ENCODE peak calls at places on chromosomes 4 and X, in five cellular contexts. Y is A549, G is H1, C is HepG2, L is K562. H is an unnamed sample.

GRCh38 chrX:151796576-151796975 is 62.0 kb downstream of the CNGA2 start:
- DNase-seq in Y (no peak), C (no peak), L (no peak), G (no peak), H (no peak)

GRCh38 chrX:145178268-145178667 is 69.0 kb upstream of the SPANXN1 start:
- DNase-seq in Y (peak), C (no peak), G (no peak), L (peak), H (no peak)

GRCh38 chr4:67282749-67283148 is 262.6 kb downstream of the CENPC start:
- DNase-seq in L (no peak), C (no peak), Y (no peak), G (no peak), H (no peak)

GRCh38 chrX:20267924-20268701 is 1.4 kb upstream of the RPS6KA3 start:
- DNase-seq in Y (no peak), G (peak), C (no peak), L (peak), H (no peak)

GRCh38 chr4:43048570-43048969 is 156.1 kb downstream of the GRXCR1 start:
- DNase-seq in Y (no peak), L (no peak), G (no peak), C (no peak), H (no peak)

GRCh38 chr4:41949531-41949930 is 14.3 kb downstream of the TMEM33 start:
- DNase-seq in Y (no peak), L (no peak), G (no peak), C (no peak), H (no peak)

GRCh38 chrX:45889471-45889870 is 655.8 kb downstream of the ZNF674 start:
- DNase-seq in C (peak), G (no peak), Y (no peak), L (no peak), H (peak)

GRCh38 chrX:68443155-68443868 is 10.0 kb upstream of the OPHN1 start:
- DNase-seq in G (no peak), Y (no peak), L (no peak), C (peak), H (peak)

GRCh38 chrX:20026278-20026677 is 35.4 kb upstream of the BCLAF3 start:
- DNase-seq in Y (no peak), G (no peak), L (no peak), C (peak), H (peak)

GRCh38 chrX:23511783-23512182 is 155.5 kb upstream of the PRDX4 start:
- DNase-seq in L (no peak), Y (no peak), C (no peak), G (no peak), H (no peak)

GRCh38 chrX:150365051-150365952 is 2.2 kb downstream of the MAMLD1 start:
- DNase-seq in L (peak), C (no peak), Y (peak), G (peak), H (peak)

GRCh38 chr4:29051381-29051965 is 1668.7 kb upstream of the PCDH7 start:
- DNase-seq in G (no peak), C (no peak), L (no peak), Y (no peak), H (peak)

GRCh38 chr4:11765849-11766453 is 337.3 kb upstream of the HS3ST1 start:
- DNase-seq in Y (peak), C (peak), L (peak), G (no peak), H (peak)

GRCh38 chr4:41297832-41298231 is 41.1 kb downstream of the UCHL1 start:
- DNase-seq in L (no peak), C (no peak), G (no peak), Y (no peak), H (no peak)

GRCh38 chr4:78428996-78429395 is 122.6 kb upstream of the ANXA3 start:
- DNase-seq in Y (no peak), C (no peak), L (no peak), G (no peak), H (no peak)

GRCh38 chrX:17027931-17028330 is 81.5 kb downstream of the REPS2 start:
- DNase-seq in L (no peak), C (no peak), G (no peak), Y (no peak), H (no peak)

GRCh38 chr4:155854597-155855226 is 11.4 kb downstream of the ASIC5 start:
- DNase-seq in C (no peak), G (no peak), L (no peak), Y (peak), H (peak)

GRCh38 chrX:40030205-40030604 is 67.6 kb downstream of the BCOR start:
- DNase-seq in C (no peak), G (no peak), Y (no peak), L (no peak), H (no peak)

DNA sequence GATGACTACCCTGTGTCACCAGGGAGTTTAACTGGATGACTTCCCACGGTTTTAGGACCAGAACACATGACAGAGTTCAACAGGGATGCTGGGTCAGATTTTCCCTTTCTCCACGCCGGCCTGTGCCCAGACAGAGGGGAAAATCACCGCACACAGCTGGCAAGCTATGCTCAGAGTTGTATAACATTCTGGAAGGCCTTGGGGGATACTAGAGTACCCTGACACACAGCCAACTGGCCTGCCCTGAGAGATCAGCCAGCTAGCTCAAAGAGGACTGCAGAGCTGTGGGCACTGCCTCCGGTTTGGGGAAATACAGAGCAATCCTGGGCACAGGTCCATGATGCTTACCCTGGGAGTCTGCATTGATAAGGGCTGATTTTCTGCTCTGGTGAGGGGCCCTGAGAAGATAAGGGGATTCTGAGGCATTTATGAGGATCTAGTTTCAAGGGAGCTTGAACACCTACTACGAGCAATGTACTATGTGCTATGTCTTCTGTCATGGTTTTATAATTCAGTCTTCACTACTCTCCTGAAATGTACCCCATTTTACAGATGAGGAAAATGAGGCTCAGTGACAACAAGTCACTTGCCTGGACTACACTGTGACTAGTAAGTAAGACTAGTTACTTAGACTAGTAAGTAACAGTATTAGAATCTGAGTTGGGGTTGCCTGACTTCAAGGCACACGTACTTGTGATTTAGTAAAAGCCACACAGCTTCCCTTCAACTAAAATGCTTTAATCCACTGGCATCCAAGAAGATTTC is 14.7 kb downstream of the C4orf54 start:
- DNase-seq in Y (no peak), G (no peak), L (no peak), C (no peak), H (no peak)
- TF ChIP-seq MAFK in Y (no peak), G (no peak), L (no peak), C (no peak), H (no peak)

GRCh38 chr4:163544407-163545038 is 50.0 kb downstream of the TMA16 start:
- DNase-seq in G (peak), L (peak), Y (peak), C (peak), H (peak)

GRCh38 chr4:163550869-163551267 is 56.4 kb downstream of the TMA16 start:
- DNase-seq in Y (no peak), L (no peak), G (no peak), C (no peak), H (no peak)

GRCh38 chr4:163553146-163553545 is 58.7 kb downstream of the TMA16 start:
- DNase-seq in C (no peak), L (no peak), Y (no peak), G (no peak), H (no peak)

DNA sequence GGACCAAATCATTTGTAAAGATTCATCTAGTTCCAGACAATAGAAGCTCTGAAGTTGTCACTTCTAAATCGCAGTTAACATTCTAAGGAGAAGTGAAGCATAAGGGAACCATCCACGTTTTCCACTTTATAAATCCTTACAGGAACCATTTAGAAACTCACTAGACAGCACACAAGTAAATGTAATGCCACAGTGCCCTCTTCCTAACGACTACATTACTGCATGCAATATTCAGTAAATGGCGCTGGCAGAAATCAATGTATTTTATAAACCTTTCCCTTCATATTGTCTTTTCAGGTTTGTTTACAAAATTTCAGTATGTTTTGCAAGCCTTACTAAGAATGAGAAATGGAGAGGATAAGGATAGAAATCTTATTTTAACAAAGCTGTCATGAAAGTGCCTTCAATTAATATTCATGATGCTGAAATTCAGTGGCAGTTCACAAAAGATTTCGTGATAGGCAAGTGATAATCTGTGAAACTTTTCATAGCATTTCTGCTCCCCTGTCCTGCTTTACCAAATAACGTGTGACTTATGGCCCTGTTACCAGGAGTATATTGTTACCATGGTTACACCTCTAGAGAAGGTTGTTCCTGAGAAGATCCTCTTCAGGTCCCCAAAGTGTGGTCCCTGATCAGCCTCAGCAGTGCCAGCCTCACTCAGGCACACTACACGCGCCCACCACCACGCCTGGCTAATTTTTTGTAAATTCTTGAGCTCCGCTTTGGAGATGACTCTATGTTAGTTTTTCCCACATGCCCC is 54.2 kb downstream of the TMA16 start:
- DNase-seq in Y (peak), L (peak), G (no peak), C (peak), H (peak)
- TF ChIP-seq MAFK in Y (no peak), L (no peak), G (no peak), C (no peak), H (no peak)

GRCh38 chr4:77355731-77356130 is 198.7 kb downstream of the CCNG2 start:
- DNase-seq in C (no peak), G (no peak), L (no peak), Y (no peak), H (no peak)
- TF ChIP-seq MAFK in C (no peak), G (no peak), L (no peak), Y (no peak), H (no peak)

DNA sequence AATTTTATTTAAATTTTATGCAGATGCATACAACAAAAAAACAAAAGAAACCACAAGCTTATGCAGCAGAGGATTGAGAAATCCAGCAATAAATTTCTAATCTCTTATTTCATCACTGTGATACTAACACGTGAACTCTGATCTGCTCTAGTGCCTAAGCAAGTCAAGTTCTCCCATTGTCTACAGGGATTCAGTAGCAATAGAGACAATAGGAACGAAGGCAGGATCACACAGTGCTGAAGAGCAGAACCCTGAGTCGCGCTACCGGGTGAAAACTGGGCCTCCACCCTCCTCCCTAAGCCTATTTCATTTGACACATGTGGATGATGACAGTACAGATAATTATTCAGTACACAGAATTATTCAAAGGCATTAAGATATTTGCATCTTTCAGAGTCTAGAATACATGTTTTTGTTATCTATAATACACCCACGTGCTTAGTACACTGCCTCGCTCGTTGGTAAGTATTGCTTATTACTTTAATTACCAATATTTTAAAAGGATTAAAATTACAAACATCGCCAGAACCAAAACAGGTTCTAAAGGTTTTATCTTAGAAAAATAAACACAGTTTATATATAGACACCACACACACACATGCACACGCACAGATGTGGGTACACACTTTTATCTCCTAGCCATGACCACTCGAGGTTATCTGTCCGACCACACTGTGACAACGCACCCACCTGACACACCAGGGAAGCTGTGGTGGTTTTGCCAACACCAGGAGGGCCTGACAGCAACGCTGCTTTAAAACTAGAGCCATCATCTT is 60.1 kb downstream of the RFC1 start:
- DNase-seq in G (no peak), L (peak), C (no peak), Y (no peak), H (no peak)
- TF ChIP-seq MAFK in G (no peak), L (no peak), C (no peak), Y (no peak), H (no peak)

GRCh38 chr4:15531792-15532191 is 62.1 kb downstream of the CC2D2A start:
- DNase-seq in G (no peak), L (no peak), C (no peak), Y (no peak), H (no peak)
- TF ChIP-seq MAFK in G (no peak), L (no peak), C (no peak), Y (no peak), H (no peak)

GRCh38 chr4:6582889-6583504 is 8.0 kb downstream of the MAN2B2 start:
- DNase-seq in C (peak), Y (peak), L (peak), G (no peak), H (peak)
- TF ChIP-seq MAFK in C (no peak), Y (no peak), L (no peak), G (no peak), H (no peak)

DNA sequence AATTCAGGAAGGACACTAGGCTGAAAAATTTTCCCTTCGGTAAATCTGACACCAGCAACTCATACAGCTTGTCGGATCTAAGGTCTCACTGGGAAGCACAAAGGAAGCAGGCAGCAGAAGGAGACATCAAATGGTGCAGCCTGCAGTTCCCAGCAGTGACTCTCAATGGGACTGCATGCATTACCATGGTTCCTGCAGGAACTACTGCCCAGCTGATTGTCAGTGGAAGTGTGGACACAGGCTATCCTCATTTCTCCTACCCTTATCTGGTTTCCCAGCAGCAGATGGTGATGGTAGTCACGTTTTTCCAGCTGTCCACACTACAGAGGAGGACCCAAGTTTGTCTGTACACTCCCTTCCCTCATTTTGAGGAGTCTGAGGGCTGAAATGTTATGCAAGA is 113.3 kb downstream of the PPP1R2C start:
- DNase-seq in G (no peak), C (no peak), L (no peak), Y (no peak), H (no peak)
- TF ChIP-seq MAFK in G (no peak), C (no peak), L (no peak), Y (no peak), H (no peak)